ENCODE peak calls at places on chromosomes 11 and 22, in ten cellular contexts. One of them, this sample, is unnamed.

GRCh38 chr11:103035216-103035615 is 56.7 kb downstream of the DCUN1D5 start:
- DNase-seq in A549: no peak
- DNase-seq in transverse colon: no peak
- DNase-seq in adrenal gland: no peak
- DNase-seq in suprapubic skin: no peak
- DNase-seq in HepG2: no peak
- DNase-seq in tibial nerve: no peak
- DNase-seq in ovary: no peak
- DNase-seq in IMR-90: no peak
- DNase-seq in HCT116: no peak
- DNase-seq in this sample: no peak

GRCh38 chr22:39699631-39700348 is 129.2 kb downstream of the CACNA1I start:
- DNase-seq in transverse colon: no peak
- DNase-seq in HepG2: no peak
- DNase-seq in ovary: no peak
- DNase-seq in suprapubic skin: no peak
- DNase-seq in IMR-90: no peak
- DNase-seq in adrenal gland: no peak
- DNase-seq in A549: no peak
- DNase-seq in HCT116: no peak
- DNase-seq in tibial nerve: no peak
- DNase-seq in this sample: no peak

GRCh38 chr11:63622318-63622717 is 8.1 kb upstream of the PLAAT3 start:
- DNase-seq in HCT116: no peak
- DNase-seq in IMR-90: no peak
- DNase-seq in ovary: no peak
- DNase-seq in adrenal gland: no peak
- DNase-seq in suprapubic skin: no peak
- DNase-seq in transverse colon: no peak
- DNase-seq in A549: peak
- DNase-seq in tibial nerve: no peak
- DNase-seq in HepG2: peak
- DNase-seq in this sample: no peak

GRCh38 chr11:83971063-83971462 is 684.9 kb upstream of the CCDC90B start:
- DNase-seq in suprapubic skin: no peak
- DNase-seq in HCT116: no peak
- DNase-seq in IMR-90: peak
- DNase-seq in transverse colon: no peak
- DNase-seq in adrenal gland: peak
- DNase-seq in ovary: no peak
- DNase-seq in tibial nerve: no peak
- DNase-seq in A549: no peak
- DNase-seq in HepG2: no peak
- DNase-seq in this sample: no peak

GRCh38 chr11:57751676-57752253 is at the start of gene BTBD18:
- DNase-seq in suprapubic skin: no peak
- DNase-seq in A549: peak
- DNase-seq in transverse colon: peak
- DNase-seq in HCT116: no peak
- DNase-seq in tibial nerve: no peak
- DNase-seq in ovary: no peak
- DNase-seq in adrenal gland: peak
- DNase-seq in HepG2: peak
- DNase-seq in IMR-90: peak
- DNase-seq in this sample: no peak

GRCh38 chr11:130170345-130170744 is 10.8 kb downstream of the ST14 start:
- DNase-seq in HCT116: no peak
- DNase-seq in ovary: no peak
- DNase-seq in transverse colon: no peak
- DNase-seq in adrenal gland: no peak
- DNase-seq in IMR-90: no peak
- DNase-seq in suprapubic skin: no peak
- DNase-seq in HepG2: no peak
- DNase-seq in tibial nerve: no peak
- DNase-seq in A549: no peak
- DNase-seq in this sample: no peak

GRCh38 chr22:50034126-50035081 is 21.8 kb upstream of the IL17REL start:
- DNase-seq in A549: no peak
- DNase-seq in HepG2: no peak
- DNase-seq in transverse colon: no peak
- DNase-seq in suprapubic skin: no peak
- DNase-seq in IMR-90: no peak
- DNase-seq in HCT116: no peak
- DNase-seq in adrenal gland: no peak
- DNase-seq in ovary: no peak
- DNase-seq in tibial nerve: no peak
- DNase-seq in this sample: no peak

GRCh38 chr11:111910637-111911562 is 670 bp downstream of the CRYAB start:
- DNase-seq in IMR-90: no peak
- DNase-seq in A549: no peak
- DNase-seq in transverse colon: no peak
- DNase-seq in tibial nerve: no peak
- DNase-seq in ovary: no peak
- DNase-seq in HCT116: no peak
- DNase-seq in adrenal gland: no peak
- DNase-seq in suprapubic skin: no peak
- DNase-seq in HepG2: no peak
- DNase-seq in this sample: no peak

GRCh38 chr22:36356708-36357694 is 30.8 kb downstream of the MYH9 start:
- DNase-seq in HepG2: no peak
- DNase-seq in IMR-90: peak
- DNase-seq in adrenal gland: no peak
- DNase-seq in suprapubic skin: no peak
- DNase-seq in ovary: no peak
- DNase-seq in HCT116: no peak
- DNase-seq in A549: no peak
- DNase-seq in transverse colon: no peak
- DNase-seq in tibial nerve: no peak
- DNase-seq in this sample: no peak

GRCh38 chr11:58446294-58446693 is 4.3 kb upstream of the OR5B12 start:
- DNase-seq in HCT116: no peak
- DNase-seq in ovary: no peak
- DNase-seq in transverse colon: no peak
- DNase-seq in adrenal gland: no peak
- DNase-seq in tibial nerve: no peak
- DNase-seq in suprapubic skin: no peak
- DNase-seq in A549: no peak
- DNase-seq in IMR-90: no peak
- DNase-seq in HepG2: no peak
- DNase-seq in this sample: no peak

DNA sequence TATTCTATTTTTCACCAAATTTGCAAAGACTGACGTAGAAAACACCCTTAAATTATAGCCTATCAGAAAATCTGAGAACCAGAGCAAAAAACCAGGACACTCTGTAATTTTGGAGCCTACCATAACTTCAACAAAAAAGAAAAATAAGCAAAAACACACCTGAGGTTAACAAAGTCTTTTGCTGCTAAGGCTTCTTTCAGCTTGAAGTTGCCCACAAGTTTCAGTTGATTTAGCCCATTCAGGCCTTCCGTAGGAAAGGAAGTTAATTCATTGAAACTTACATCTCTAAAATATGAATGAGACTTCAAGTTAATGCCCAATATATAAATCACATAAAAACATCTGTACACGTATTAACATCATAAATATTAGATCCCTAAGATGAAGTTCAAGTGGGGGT is 10.4 kb upstream of the CCDC34 start:
- DNase-seq in HCT116: no peak
- DNase-seq in transverse colon: no peak
- DNase-seq in A549: no peak
- DNase-seq in HepG2: no peak
- DNase-seq in IMR-90: no peak
- DNase-seq in adrenal gland: no peak
- DNase-seq in ovary: no peak
- DNase-seq in suprapubic skin: no peak
- DNase-seq in tibial nerve: no peak
- DNase-seq in this sample: no peak
- TF ChIP-seq POLR2A in HCT116: no peak
- TF ChIP-seq POLR2A in transverse colon: no peak
- TF ChIP-seq POLR2A in A549: no peak
- TF ChIP-seq POLR2A in HepG2: no peak
- TF ChIP-seq POLR2A in IMR-90: no peak
- TF ChIP-seq POLR2A in adrenal gland: no peak
- TF ChIP-seq POLR2A in ovary: no peak
- TF ChIP-seq POLR2A in suprapubic skin: no peak
- TF ChIP-seq POLR2A in tibial nerve: no peak
- TF ChIP-seq POLR2A in this sample: no peak

GRCh38 chr11:15430381-15430780 is 315.7 kb downstream of the INSC start:
- DNase-seq in A549: no peak
- DNase-seq in transverse colon: no peak
- DNase-seq in tibial nerve: no peak
- DNase-seq in adrenal gland: no peak
- DNase-seq in suprapubic skin: no peak
- DNase-seq in HCT116: no peak
- DNase-seq in ovary: no peak
- DNase-seq in IMR-90: no peak
- DNase-seq in HepG2: no peak
- DNase-seq in this sample: no peak

DNA sequence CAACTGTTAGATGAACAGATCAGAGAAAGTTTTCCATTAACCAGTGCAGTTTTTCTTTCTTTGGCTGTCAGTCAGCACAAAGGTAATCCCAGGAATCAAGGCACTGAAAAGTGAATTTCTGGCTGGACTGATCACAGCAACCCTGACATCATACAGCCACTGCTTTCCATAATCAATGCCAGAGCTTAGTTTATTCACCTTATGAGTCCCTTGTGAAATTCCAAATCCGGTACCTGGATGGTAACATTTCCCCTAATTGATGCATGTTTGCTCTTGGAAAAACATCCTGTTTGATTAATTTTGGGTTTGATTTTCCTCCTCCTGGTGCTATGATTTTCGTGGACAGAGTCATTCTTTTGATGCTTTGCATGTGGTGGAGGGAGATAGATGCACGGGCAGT is 319.8 kb downstream of the INSC start:
- DNase-seq in ovary: no peak
- DNase-seq in transverse colon: no peak
- DNase-seq in suprapubic skin: no peak
- DNase-seq in HCT116: no peak
- DNase-seq in A549: no peak
- DNase-seq in IMR-90: no peak
- DNase-seq in HepG2: no peak
- DNase-seq in adrenal gland: no peak
- DNase-seq in tibial nerve: no peak
- DNase-seq in this sample: no peak
- TF ChIP-seq POLR2A in ovary: no peak
- TF ChIP-seq POLR2A in transverse colon: no peak
- TF ChIP-seq POLR2A in suprapubic skin: no peak
- TF ChIP-seq POLR2A in HCT116: no peak
- TF ChIP-seq POLR2A in A549: no peak
- TF ChIP-seq POLR2A in IMR-90: no peak
- TF ChIP-seq POLR2A in HepG2: no peak
- TF ChIP-seq POLR2A in adrenal gland: no peak
- TF ChIP-seq POLR2A in tibial nerve: no peak
- TF ChIP-seq POLR2A in this sample: no peak

GRCh38 chr11:72039108-72039850 is 40.6 kb downstream of the IL18BP start:
- DNase-seq in HepG2: no peak
- DNase-seq in ovary: peak
- DNase-seq in A549: no peak
- DNase-seq in suprapubic skin: no peak
- DNase-seq in adrenal gland: no peak
- DNase-seq in HCT116: no peak
- DNase-seq in tibial nerve: no peak
- DNase-seq in IMR-90: peak
- DNase-seq in transverse colon: peak
- DNase-seq in this sample: no peak

GRCh38 chr11:72041364-72042058 is 38.8 kb downstream of the NUMA1 start:
- DNase-seq in HCT116: peak
- DNase-seq in suprapubic skin: peak
- DNase-seq in adrenal gland: peak
- DNase-seq in A549: peak
- DNase-seq in ovary: peak
- DNase-seq in transverse colon: peak
- DNase-seq in tibial nerve: peak
- DNase-seq in IMR-90: peak
- DNase-seq in HepG2: peak
- DNase-seq in this sample: peak

GRCh38 chr11:72042059-72042425 is 38.3 kb downstream of the NUMA1 start:
- DNase-seq in IMR-90: no peak
- DNase-seq in ovary: no peak
- DNase-seq in transverse colon: no peak
- DNase-seq in A549: no peak
- DNase-seq in adrenal gland: no peak
- DNase-seq in HepG2: no peak
- DNase-seq in HCT116: no peak
- DNase-seq in suprapubic skin: no peak
- DNase-seq in tibial nerve: no peak
- DNase-seq in this sample: no peak

GRCh38 chr11:72038491-72038890 is 39.8 kb downstream of the IL18BP start:
- DNase-seq in A549: no peak
- DNase-seq in HCT116: no peak
- DNase-seq in tibial nerve: peak
- DNase-seq in adrenal gland: peak
- DNase-seq in ovary: peak
- DNase-seq in suprapubic skin: peak
- DNase-seq in IMR-90: peak
- DNase-seq in HepG2: no peak
- DNase-seq in transverse colon: peak
- DNase-seq in this sample: peak

DNA sequence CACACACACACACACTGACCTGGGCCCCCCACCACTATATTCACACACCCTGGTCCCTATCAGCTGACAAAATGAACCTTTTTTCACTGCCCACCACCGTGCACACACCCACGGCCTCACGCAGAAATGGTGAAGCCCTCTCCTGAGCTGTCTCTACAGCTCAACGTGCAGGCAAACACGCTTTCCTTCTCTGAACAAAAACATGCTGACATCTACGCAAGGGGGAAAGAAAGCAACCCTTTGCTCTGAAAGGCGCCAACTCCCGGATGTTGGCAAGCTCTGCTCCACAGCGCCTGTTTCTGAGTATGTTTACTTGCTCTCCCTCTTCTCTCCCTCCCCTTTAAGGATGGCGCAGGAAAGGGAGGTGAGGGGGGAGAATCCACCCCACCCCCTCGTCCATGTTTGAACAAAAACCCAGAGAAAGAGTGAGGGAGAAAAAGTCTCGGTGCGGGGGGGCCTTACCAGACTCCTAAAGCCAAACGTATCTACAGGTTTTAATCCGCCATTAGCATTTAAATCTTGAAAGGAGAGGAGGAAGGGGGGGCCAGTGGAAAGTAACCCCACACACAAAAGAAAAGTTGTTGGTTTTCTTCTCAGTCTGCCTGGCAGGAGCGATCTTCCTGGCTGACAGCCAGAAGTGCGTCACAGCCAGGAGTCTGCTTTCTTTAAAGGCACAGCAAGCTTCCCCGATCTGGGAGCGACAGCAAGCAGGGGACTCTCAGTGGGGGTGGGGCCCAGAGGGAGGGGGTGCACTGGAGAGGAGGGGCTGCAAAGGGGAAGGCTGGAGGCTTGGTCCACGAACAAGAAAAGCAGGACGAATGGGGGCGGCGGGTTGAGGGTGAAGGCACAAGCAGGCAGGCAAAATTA is 39.6 kb downstream of the NUMA1 start:
- DNase-seq in A549: peak
- DNase-seq in suprapubic skin: peak
- DNase-seq in transverse colon: peak
- DNase-seq in tibial nerve: peak
- DNase-seq in adrenal gland: peak
- DNase-seq in ovary: peak
- DNase-seq in HepG2: peak
- DNase-seq in IMR-90: peak
- DNase-seq in HCT116: peak
- DNase-seq in this sample: peak
- TF ChIP-seq POLR2A in A549: no peak
- TF ChIP-seq POLR2A in suprapubic skin: peak
- TF ChIP-seq POLR2A in transverse colon: peak
- TF ChIP-seq POLR2A in tibial nerve: peak
- TF ChIP-seq POLR2A in adrenal gland: peak
- TF ChIP-seq POLR2A in ovary: peak
- TF ChIP-seq POLR2A in HepG2: no peak
- TF ChIP-seq POLR2A in IMR-90: peak
- TF ChIP-seq POLR2A in HCT116: no peak
- TF ChIP-seq POLR2A in this sample: no peak

GRCh38 chr11:65891180-65892136 is 985 bp downstream of the CCDC85B start:
- DNase-seq in transverse colon: no peak
- DNase-seq in adrenal gland: peak
- DNase-seq in A549: peak
- DNase-seq in HCT116: no peak
- DNase-seq in ovary: peak
- DNase-seq in tibial nerve: no peak
- DNase-seq in HepG2: peak
- DNase-seq in IMR-90: no peak
- DNase-seq in suprapubic skin: no peak
- DNase-seq in this sample: peak
- TF ChIP-seq POLR2A in transverse colon: peak
- TF ChIP-seq POLR2A in adrenal gland: peak
- TF ChIP-seq POLR2A in A549: peak
- TF ChIP-seq POLR2A in HCT116: peak
- TF ChIP-seq POLR2A in ovary: no peak
- TF ChIP-seq POLR2A in tibial nerve: no peak
- TF ChIP-seq POLR2A in HepG2: no peak
- TF ChIP-seq POLR2A in IMR-90: peak
- TF ChIP-seq POLR2A in suprapubic skin: no peak
- TF ChIP-seq POLR2A in this sample: no peak